ENCODE peak calls at places on chromosomes 13 and 19, in five cellular contexts. B, D, U, V and R are unnamed samples.

GRCh38 chr19:15252398-15253018 is 20.3 kb upstream of the EPHX3 start:
- DNase-seq in D (peak), V (peak), B (no peak), U (peak), R (no peak)

GRCh38 chr19:289651-290538 is 1.3 kb downstream of the PLPP2 start:
- DNase-seq in D (no peak), B (no peak), V (peak), U (peak), R (no peak)

GRCh38 chr13:45349438-45349837 is 8.5 kb upstream of the TPT1 start:
- DNase-seq in D (no peak), B (no peak), V (peak), U (no peak), R (no peak)

GRCh38 chr13:51644649-51645048 is 60.4 kb downstream of the WDFY2 start:
- DNase-seq in B (no peak), D (no peak), V (peak), U (peak), R (no peak)

GRCh38 chr13:83620535-83621220 is 261.6 kb downstream of the SLITRK1 start:
- DNase-seq in V (peak), B (no peak), U (peak), D (no peak), R (no peak)

GRCh38 chr19:9644472-9644871 is 23.4 kb upstream of the ZNF561 start:
- DNase-seq in D (no peak), B (no peak), V (no peak), U (no peak), R (no peak)

GRCh38 chr19:17346109-17346671 is 8.8 kb downstream of the GTPBP3 start:
- DNase-seq in D (peak), U (peak), V (peak), B (peak), R (peak)

GRCh38 chr13:46307554-46307953 is 79.5 kb downstream of the RUBCNL start:
- DNase-seq in U (peak), D (no peak), V (no peak), B (no peak), R (no peak)

GRCh38 chr13:37968555-37968954 is 99.0 kb upstream of the TRPC4 start:
- DNase-seq in B (no peak), U (no peak), D (no peak), V (no peak), R (no peak)

GRCh38 chr13:113652404-113653263 is 5.4 kb downstream of the ATP4B start:
- DNase-seq in B (no peak), V (no peak), D (no peak), U (no peak), R (no peak)

GRCh38 chr19:13574933-13575332 is 68.7 kb upstream of the CACNA1A start:
- DNase-seq in B (no peak), V (peak), D (peak), U (peak), R (no peak)

GRCh38 chr13:48539550-48539949 is 6.7 kb upstream of the RCBTB2 start:
- DNase-seq in B (no peak), V (no peak), D (no peak), U (peak), R (no peak)

GRCh38 chr19:6750062-6750461 is 10.6 kb downstream of the TRIP10 start:
- DNase-seq in U (peak), B (peak), V (no peak), D (no peak), R (no peak)

GRCh38 chr13:43694265-43694664 is 92.5 kb downstream of the ENOX1 start:
- DNase-seq in B (no peak), U (no peak), V (no peak), D (no peak), R (no peak)

GRCh38 chr19:29851769-29852521 is 40.2 kb downstream of the CCNE1 start:
- DNase-seq in U (no peak), D (no peak), B (no peak), V (no peak), R (no peak)

GRCh38 chr19:47890865-47891621 is 4.9 kb upstream of the SULT2A1 start:
- DNase-seq in B (no peak), U (no peak), D (no peak), V (no peak), R (no peak)

GRCh38 chr13:99970761-99971575 is 599 bp downstream of the ZIC5 start:
- DNase-seq in B (no peak), U (no peak), D (no peak), V (no peak), R (no peak)

GRCh38 chr13:113026391-113026910 is 57.4 kb downstream of the MCF2L start:
- DNase-seq in V (no peak), U (no peak), B (peak), D (no peak), R (no peak)

GRCh38 chr19:41882568-41883462 is at the start of gene ARHGEF1:
- DNase-seq in B (peak), U (no peak), D (no peak), V (no peak), R (no peak)

GRCh38 chr13:88704600-88705275 is 1033.6 kb downstream of the SLITRK5 start:
- DNase-seq in U (no peak), D (no peak), V (no peak), B (no peak), R (no peak)

GRCh38 chr13:70473912-70474311 is 365.7 kb upstream of the KLHL1 start:
- DNase-seq in B (no peak), V (no peak), D (no peak), U (no peak), R (no peak)

GRCh38 chr19:23403024-23403423 is 7.8 kb upstream of the ZNF91 start:
- DNase-seq in D (no peak), V (no peak), B (no peak), U (no peak), R (no peak)

GRCh38 chr13:75407473-75407872 is 74.5 kb downstream of the TBC1D4 start:
- DNase-seq in V (no peak), B (no peak), D (no peak), U (no peak), R (no peak)

GRCh38 chr19:47494729-47495128 is 10.7 kb upstream of the KPTN start:
- DNase-seq in V (no peak), D (no peak), U (no peak), B (no peak), R (no peak)

GRCh38 chr13:31722684-31723083 is 16.6 kb upstream of the RXFP2 start:
- DNase-seq in V (no peak), B (no peak), D (no peak), U (peak), R (no peak)

GRCh38 chr13:79434578-79434977 is 28.5 kb upstream of the RBM26 start:
- DNase-seq in V (peak), D (no peak), B (no peak), U (peak), R (no peak)

GRCh38 chr19:33628921-33629825 is 7.4 kb downstream of the CHST8 start:
- DNase-seq in V (no peak), D (no peak), B (no peak), U (no peak), R (no peak)

GRCh38 chr19:57249329-57249728 is 8.9 kb downstream of the ZNF805 start:
- DNase-seq in B (no peak), D (no peak), V (peak), U (no peak), R (no peak)

GRCh38 chr19:10295305-10295846 is 5.6 kb downstream of the ICAM5 start:
- DNase-seq in B (peak), D (no peak), U (no peak), V (no peak), R (no peak)

GRCh38 chr13:38577048-38577447 is 109.8 kb upstream of the FREM2 start:
- DNase-seq in D (no peak), B (no peak), V (no peak), U (peak), R (no peak)

GRCh38 chr13:46529509-46529908 is 23.5 kb upstream of the LRCH1 start:
- DNase-seq in V (no peak), U (no peak), B (no peak), D (no peak), R (no peak)

GRCh38 chr19:48636859-48637448 is at the start of gene DBP:
- DNase-seq in U (no peak), D (no peak), V (no peak), B (no peak), R (no peak)

GRCh38 chr13:86155756-86156155 is 356.5 kb upstream of the SLITRK6 start:
- DNase-seq in B (no peak), V (no peak), D (no peak), U (no peak), R (no peak)

GRCh38 chr19:5913739-5914357 is at the start of gene CAPS:
- DNase-seq in U (peak), D (no peak), V (peak), B (peak), R (no peak)

GRCh38 chr19:15820646-15821045 is 5.2 kb upstream of the OR10H1 start:
- DNase-seq in D (no peak), U (no peak), B (no peak), V (no peak), R (no peak)

GRCh38 chr13:97946951-97947588 is 6.4 kb upstream of the IPO5 start:
- DNase-seq in D (no peak), U (peak), V (peak), B (no peak), R (no peak)

DNA sequence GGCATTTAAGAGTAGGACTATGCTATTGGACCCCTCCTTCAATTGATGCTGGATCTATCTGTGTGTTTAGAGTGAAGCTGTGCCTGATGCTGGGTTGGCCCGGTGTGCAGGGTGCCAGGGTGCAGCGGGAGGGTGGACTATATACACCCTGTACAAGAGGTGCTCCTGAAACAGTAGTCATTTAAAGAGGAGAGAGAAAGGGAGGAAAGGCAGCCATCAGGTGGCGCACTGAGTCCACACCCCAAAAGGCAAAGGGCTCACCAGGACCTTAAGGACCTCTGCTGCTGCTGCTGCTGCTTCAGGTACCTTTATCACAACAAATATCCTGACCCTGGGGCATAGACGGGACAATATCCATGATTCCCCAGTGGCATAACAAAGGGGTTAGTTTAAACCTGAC is 39.4 kb downstream of the ZNF136 start:
- DNase-seq in D (no peak), V (no peak), U (no peak), B (peak), R (no peak)
- TF ChIP-seq CTCF in D (no peak), V (no peak), U (no peak), B (no peak), R (no peak)

DNA sequence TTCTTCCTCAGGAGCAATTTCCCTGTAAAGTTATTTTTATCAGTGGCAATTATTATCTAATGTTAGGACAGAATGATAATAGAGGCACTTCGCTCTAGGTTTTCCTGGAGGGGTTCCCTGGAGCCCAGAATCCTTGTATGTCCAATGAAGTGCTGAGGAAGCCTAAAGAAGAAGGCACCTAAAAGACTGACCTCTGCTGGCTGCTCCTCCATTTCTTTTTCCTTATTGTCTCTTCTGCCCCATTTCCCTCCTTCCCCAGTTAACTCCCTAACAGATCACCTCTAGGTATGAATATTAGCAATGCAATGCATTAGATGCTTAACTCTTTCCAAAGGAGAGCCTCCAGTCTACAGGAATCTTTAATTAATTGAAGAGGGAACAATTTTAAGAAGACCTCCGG is 985.4 kb downstream of the DIAPH3 start:
- DNase-seq in V (peak), U (peak), B (no peak), D (no peak), R (no peak)
- TF ChIP-seq CTCF in V (peak), U (peak), B (no peak), D (no peak), R (peak)

GRCh38 chr13:29564828-29565227 is 30.7 kb downstream of the SLC7A1 start:
- DNase-seq in V (no peak), D (no peak), B (no peak), U (no peak), R (no peak)
- TF ChIP-seq CTCF in V (peak), D (no peak), B (no peak), U (peak), R (peak)

DNA sequence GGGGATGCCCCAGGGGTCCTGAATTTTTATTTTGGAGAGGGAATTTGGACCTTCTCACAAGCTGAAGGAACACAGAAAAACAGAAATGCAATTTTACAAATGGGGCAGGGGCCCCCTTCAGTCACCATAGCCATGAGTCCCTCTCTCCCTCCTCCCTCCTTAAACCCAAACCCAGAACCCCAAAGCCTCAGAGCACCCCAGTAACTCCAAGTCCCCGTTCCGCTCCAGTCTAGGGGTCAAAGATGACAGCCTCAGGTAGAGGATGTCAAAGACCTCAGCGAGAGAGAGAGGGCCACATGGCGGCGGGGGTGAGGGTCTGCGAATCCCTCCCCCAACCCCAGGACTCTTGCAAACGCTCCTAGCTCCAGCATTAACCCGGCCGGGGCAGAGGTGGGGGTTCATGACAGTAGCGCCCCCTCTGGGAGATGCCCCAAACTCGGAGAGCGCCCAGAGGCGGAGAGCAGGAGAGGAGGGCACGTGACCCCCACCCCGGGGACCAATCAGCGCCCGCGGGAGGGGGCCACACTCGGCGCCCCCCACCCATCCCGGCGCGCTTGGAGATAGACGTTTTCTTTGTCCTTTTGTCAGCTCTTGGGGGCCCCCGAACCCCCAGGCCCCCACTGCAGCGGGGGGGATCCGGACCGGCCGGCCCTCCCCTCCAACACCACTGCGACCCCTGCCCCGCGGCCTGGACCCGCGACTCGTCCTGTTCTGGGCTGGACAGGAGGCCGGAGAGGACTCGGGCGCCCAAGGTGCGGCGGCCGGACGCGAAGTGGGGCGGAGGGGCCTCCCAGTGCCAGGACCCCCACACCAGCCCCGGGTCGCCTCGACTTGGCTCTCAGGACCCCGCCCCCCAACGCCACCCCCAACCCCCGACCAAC is 20.8 kb upstream of the SEMA6B start:
- DNase-seq in B (no peak), D (no peak), U (no peak), V (no peak), R (no peak)
- TF ChIP-seq CTCF in B (no peak), D (no peak), U (no peak), V (no peak), R (peak)

DNA sequence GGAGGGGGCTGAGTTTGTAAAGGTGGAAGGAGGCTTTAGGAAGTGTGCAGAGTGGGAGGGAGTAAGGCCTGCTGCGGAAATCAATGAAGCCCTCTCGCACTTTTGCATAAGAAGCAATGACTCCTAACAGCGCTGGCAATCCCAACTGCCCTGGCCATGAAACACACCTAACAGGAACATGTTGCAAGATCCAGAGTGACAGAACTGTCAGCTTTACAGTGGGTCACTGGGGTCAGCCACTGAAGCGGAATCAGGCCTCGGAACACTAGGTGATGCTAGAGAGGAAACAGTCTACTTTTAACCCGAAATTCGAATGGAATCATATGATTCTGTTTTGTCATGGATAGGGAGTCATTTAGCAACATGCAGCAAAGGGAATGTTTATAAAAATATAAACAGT is 54.4 kb downstream of the FGF14 start:
- DNase-seq in V (no peak), B (no peak), U (no peak), D (no peak), R (no peak)
- TF ChIP-seq CTCF in V (no peak), B (no peak), U (no peak), D (no peak), R (no peak)